ENCODE peak calls at places on chromosomes 5 and 9, in five cellular contexts. P is stimulated activated naive CD8-positive, alpha-beta T cell treated with anti-CD3 and anti-CD28 coated beads, Interleukin-15, amount 100 ng/mL, for 72 hours; D is EL; I is skeletal muscle cell; Q is astrocyte of the spinal cord. C is an unnamed sample.

GRCh38 chr5:37631939-37632338 is 207.9 kb downstream of the GDNF start:
- DNase-seq in P (no peak), D (no peak), I (no peak), Q (no peak), C (no peak)

GRCh38 chr5:131264453-131265200 is 774 bp downstream of the CDC42SE2 start:
- DNase-seq in P (peak), D (peak), I (no peak), Q (peak), C (peak)

GRCh38 chr9:86644315-86645034 is 290.3 kb upstream of the TUT7 start:
- DNase-seq in P (no peak), D (no peak), I (no peak), Q (no peak), C (no peak)

GRCh38 chr5:44714871-44715580 is 93.7 kb upstream of the MRPS30 start:
- DNase-seq in P (no peak), D (no peak), I (no peak), Q (no peak), C (no peak)

GRCh38 chr9:134863941-134864820 is 16.4 kb upstream of the FCN2 start:
- DNase-seq in P (no peak), D (no peak), I (no peak), Q (peak), C (peak)

GRCh38 chr5:14665110-14665822 is 748 bp downstream of the OTULIN start:
- DNase-seq in P (no peak), D (peak), I (no peak), Q (no peak), C (peak)

GRCh38 chr5:176368726-176369125 is 3.4 kb downstream of the ARL10 start:
- DNase-seq in P (no peak), D (no peak), I (no peak), Q (no peak), C (peak)

GRCh38 chr5:71832812-71833456 is 113.9 kb downstream of the CARTPT start:
- DNase-seq in P (no peak), D (no peak), I (no peak), Q (no peak), C (no peak)

GRCh38 chr5:1152771-1153282 is 41.0 kb upstream of the SLC12A7 start:
- DNase-seq in P (no peak), D (peak), I (no peak), Q (no peak), C (no peak)

GRCh38 chr5:128403350-128403749 is 134.7 kb downstream of the FBN2 start:
- DNase-seq in P (no peak), D (no peak), I (no peak), Q (no peak), C (no peak)

GRCh38 chr5:98929982-98930355 is 1.2 kb upstream of the CHD1 start:
- DNase-seq in P (no peak), D (no peak), I (no peak), Q (no peak), C (no peak)

GRCh38 chr5:127757576-127757975 is 54.4 kb downstream of the CCDC192 start:
- DNase-seq in P (no peak), D (peak), I (peak), Q (peak), C (no peak)

GRCh38 chr9:109910616-109911568 is 130.9 kb downstream of the PALM2AKAP2 start:
- DNase-seq in P (no peak), D (peak), I (no peak), Q (peak), C (no peak)

C was measured in upper lobe of left lung.